ENCODE peak calls at places on chromosomes 12 and 14, in ten cellular contexts. X, N, M, W, D, V, H, S, I and Y are unnamed samples.

GRCh38 chr14:102496331-102496691 is 13.3 kb downstream of the ANKRD9 start:
- DNase-seq in X (no peak), N (no peak), M (no peak), W (no peak), D (no peak), V (no peak), H (no peak), S (no peak), I (no peak), Y (no peak)

GRCh38 chr14:63855272-63855671 is 2.5 kb downstream of the SYNE2 start:
- DNase-seq in X (no peak), N (no peak), M (no peak), W (no peak), D (no peak), V (no peak), H (no peak), S (no peak), I (no peak), Y (no peak)

GRCh38 chr14:36506732-36507614 is 13.1 kb downstream of the NKX2-1 start:
- DNase-seq in X (no peak), N (no peak), M (no peak), W (no peak), D (no peak), V (no peak), H (no peak), S (no peak), I (no peak), Y (no peak)

GRCh38 chr14:68459480-68460136 is 333.3 kb downstream of the ZFP36L1 start:
- DNase-seq in X (no peak), N (no peak), M (no peak), W (no peak), D (no peak), V (no peak), H (no peak), S (no peak), I (no peak), Y (peak; percentile 21)

GRCh38 chr12:113056631-113057488 is at the start of gene DTX1:
- DNase-seq in X (no peak), N (peak; percentile 44), M (no peak), W (peak; percentile 69), D (no peak), V (no peak), H (no peak), S (no peak), I (no peak), Y (no peak)

GRCh38 chr12:68636268-68636667 is 25.6 kb downstream of the RAP1B start:
- DNase-seq in X (no peak), N (no peak), M (no peak), W (no peak), D (no peak), V (no peak), H (no peak), S (no peak), I (no peak), Y (no peak)

GRCh38 chr14:63045612-63046320 is 508 bp upstream of the KCNH5 start:
- DNase-seq in X (peak; percentile 21), N (peak; percentile 16), M (no peak), W (peak; percentile 65), D (no peak), V (no peak), H (peak; percentile 12), S (no peak), I (peak; percentile 30), Y (no peak)

GRCh38 chr14:102620413-102620812 is 28.0 kb downstream of the RCOR1 start:
- DNase-seq in X (no peak), N (no peak), M (no peak), W (no peak), D (no peak), V (no peak), H (no peak), S (no peak), I (no peak), Y (no peak)

GRCh38 chr14:38116895-38117294 is 90.8 kb upstream of the SSTR1 start:
- DNase-seq in X (no peak), N (no peak), M (no peak), W (no peak), D (no peak), V (no peak), H (no peak), S (no peak), I (no peak), Y (no peak)

GRCh38 chr12:112617191-112617505 is 174.4 kb upstream of the RPH3A start:
- DNase-seq in X (no peak), N (no peak), M (no peak), W (no peak), D (no peak), V (no peak), H (no peak), S (no peak), I (no peak), Y (no peak)

GRCh38 chr14:80211143-80212024 is at the start of gene DIO2:
- DNase-seq in X (no peak), N (peak; percentile 42), M (no peak), W (no peak), D (no peak), V (no peak), H (no peak), S (no peak), I (no peak), Y (peak; percentile 60)

GRCh38 chr14:81193924-81194633 is 26.7 kb downstream of the GTF2A1 start:
- DNase-seq in X (no peak), N (no peak), M (no peak), W (no peak), D (no peak), V (no peak), H (no peak), S (no peak), I (peak; percentile 54), Y (no peak)

GRCh38 chr14:101471723-101472517 is 89.4 kb upstream of the DIO3 start:
- DNase-seq in X (no peak), N (no peak), M (no peak), W (no peak), D (no peak), V (no peak), H (no peak), S (no peak), I (no peak), Y (no peak)

GRCh38 chr14:65035049-65035448 is 48.4 kb downstream of the FNTB start:
- DNase-seq in X (no peak), N (peak; percentile 60), M (no peak), W (no peak), D (no peak), V (no peak), H (no peak), S (no peak), I (no peak), Y (peak; percentile 87)

GRCh38 chr12:76037130-76038105 is 5.8 kb upstream of the PHLDA1 start:
- DNase-seq in X (peak; percentile 48), N (no peak), M (peak; percentile 57), W (no peak), D (no peak), V (no peak), H (peak; percentile 77), S (no peak), I (peak; percentile 80), Y (no peak)
- H3K4me3 ChIP-seq in X (no peak overlapping the region), N (no peak overlapping the region), M (no peak overlapping the region), W (no peak overlapping the region), D (no peak overlapping the region), V (no peak overlapping the region), H (no peak overlapping the region), S (no peak overlapping the region), I (no peak overlapping the region), Y (no peak overlapping the region)

DNA sequence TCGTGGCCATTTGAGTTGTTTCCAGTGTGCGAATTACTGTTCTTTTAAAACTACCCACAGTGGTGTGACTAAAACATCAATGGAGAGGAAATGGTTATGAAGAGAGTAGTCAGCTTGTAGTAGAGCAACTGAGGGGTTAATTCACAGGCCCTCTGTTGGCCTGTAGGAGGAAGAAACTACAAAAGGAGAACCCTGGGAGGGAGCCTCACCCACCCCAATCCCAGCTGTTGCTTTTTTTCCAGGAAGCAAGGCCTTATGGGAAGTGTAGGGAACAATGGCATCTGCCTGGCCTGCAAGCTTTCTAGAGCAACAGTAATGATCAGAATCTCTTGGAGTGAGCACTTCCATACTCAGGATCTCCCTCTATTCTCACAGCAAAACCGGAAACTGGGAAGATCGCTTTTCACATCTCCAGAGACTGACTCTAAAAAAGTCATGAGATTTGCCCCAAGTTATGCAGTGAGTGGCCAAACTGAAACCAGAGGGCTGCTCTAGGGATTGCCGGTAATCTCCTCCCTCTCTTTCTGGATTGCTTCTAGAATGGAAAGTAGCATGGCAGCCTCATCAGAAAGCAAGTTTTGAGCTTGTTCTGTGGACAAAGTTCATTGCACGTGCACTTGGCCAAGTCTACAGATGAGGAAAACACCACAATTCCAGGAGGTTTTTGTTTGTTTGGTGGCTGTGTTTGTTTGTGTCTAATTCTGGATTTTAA is 125.2 kb upstream of the PWP1 start:
- DNase-seq in X (no peak), N (no peak), M (no peak), W (no peak), D (no peak), V (no peak), H (peak; percentile 12), S (no peak), I (no peak), Y (no peak)
- TF ChIP-seq CTCF in X (no peak), N (no peak), M (no peak), W (no peak), D (no peak), V (no peak), H (no peak), S (no peak), I (no peak), Y (no peak)

DNA sequence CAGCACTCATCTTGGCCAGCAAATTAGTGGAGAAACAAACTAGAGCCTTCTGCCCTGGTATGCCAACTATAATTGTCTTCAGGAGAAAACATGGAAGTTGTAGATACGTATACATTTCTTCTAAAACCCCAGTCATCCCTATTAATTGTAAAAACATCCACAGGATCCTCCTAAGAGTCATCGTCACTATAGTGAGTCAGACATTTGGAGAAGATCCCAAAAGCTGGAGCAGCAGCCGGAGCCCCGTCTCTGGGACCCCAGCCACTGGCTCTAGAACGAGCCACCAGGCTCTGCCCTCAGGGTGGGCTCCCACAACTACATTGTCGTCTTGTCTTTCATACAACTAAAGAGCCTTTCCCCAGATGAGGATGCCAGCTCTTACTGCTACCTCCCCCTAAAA is 15.5 kb downstream of the PRKAB1 start:
- DNase-seq in X (no peak), N (no peak), M (no peak), W (no peak), D (no peak), V (no peak), H (no peak), S (no peak), I (no peak), Y (no peak)
- H3K27ac ChIP-seq in X (no peak overlapping the region), N (no peak overlapping the region), M (no peak overlapping the region), W (peak overlapping the region; percentile 9), D (no peak overlapping the region), V (no peak overlapping the region), H (peak overlapping the region; percentile 65), S (no peak overlapping the region), I (no peak overlapping the region), Y (no peak overlapping the region)

GRCh38 chr14:93957333-93957710 is 19.0 kb downstream of the ASB2 start:
- DNase-seq in X (no peak), N (no peak), M (no peak), W (no peak), D (no peak), V (no peak), H (no peak), S (no peak), I (no peak), Y (no peak)
- H3K4me3 ChIP-seq in X (no peak overlapping the region), N (no peak overlapping the region), M (no peak overlapping the region), W (no peak overlapping the region), D (no peak overlapping the region), V (no peak overlapping the region), H (no peak overlapping the region), S (no peak overlapping the region), I (no peak overlapping the region), Y (no peak overlapping the region)